ENCODE peak calls at places on chromosome 21, in seven cellular contexts. K is stomach, X is Peyer's patch, I is adrenal gland, T is ovary, V is H1, L is NB4. C is an unnamed sample.

GRCh38 chr21:41868062-41868710 is 11.0 kb downstream of the PRDM15 start:
- DNase-seq in T (no peak), I (no peak), X (no peak), V (no peak), L (no peak), K (no peak), C (no peak)

GRCh38 chr21:39674794-39675193 is 62.1 kb downstream of the B3GALT5 start:
- DNase-seq in X (peak), K (no peak), I (no peak), V (no peak), L (no peak), T (no peak), C (no peak)

GRCh38 chr21:14058566-14058965 is 152.2 kb downstream of the LIPI start:
- DNase-seq in K (no peak), L (no peak), V (no peak), X (no peak), T (no peak), I (no peak), C (no peak)

GRCh38 chr21:42155045-42155855 is 63.7 kb upstream of the ABCG1 start:
- DNase-seq in T (no peak), V (no peak), X (peak), K (no peak), I (no peak), L (no peak), C (no peak)

GRCh38 chr21:39588884-39589283 is 23.9 kb upstream of the B3GALT5 start:
- DNase-seq in V (no peak), T (no peak), I (no peak), L (no peak), K (no peak), X (no peak), C (no peak)

GRCh38 chr21:17491716-17492414 is 21.0 kb upstream of the CXADR start:
- DNase-seq in L (peak), I (peak), K (no peak), T (no peak), V (no peak), X (no peak), C (peak)

GRCh38 chr21:16709866-16710550 is 802.8 kb upstream of the CXADR start:
- DNase-seq in X (no peak), T (peak), I (peak), L (no peak), K (no peak), V (no peak), C (no peak)

GRCh38 chr21:16496594-16496993 is 766.8 kb downstream of the USP25 start:
- DNase-seq in L (no peak), T (no peak), K (no peak), I (no peak), V (no peak), X (no peak), C (no peak)

GRCh38 chr21:37866027-37866426 is 50.2 kb downstream of the KCNJ6 start:
- DNase-seq in L (peak), V (no peak), T (no peak), X (no peak), K (no peak), I (peak), C (no peak)

GRCh38 chr21:33021667-33022066 is 4.1 kb upstream of the OLIG2 start:
- DNase-seq in V (no peak), T (no peak), X (no peak), I (no peak), L (no peak), K (no peak), C (no peak)

GRCh38 chr21:19109694-19110093 is 706.1 kb upstream of the TMPRSS15 start:
- DNase-seq in I (no peak), T (no peak), X (no peak), K (no peak), V (no peak), L (no peak), C (no peak)

GRCh38 chr21:37982496-37983318 is 66.5 kb upstream of the KCNJ6 start:
- DNase-seq in I (no peak), V (no peak), K (no peak), L (no peak), X (no peak), T (no peak), C (no peak)

GRCh38 chr21:24280591-24280990 is 1326.7 kb downstream of the MRPL39 start:
- DNase-seq in X (no peak), I (no peak), K (no peak), L (no peak), T (no peak), V (no peak), C (no peak)

GRCh38 chr21:41601573-41602371 is 93.8 kb upstream of the TMPRSS2 start:
- DNase-seq in K (peak), I (no peak), T (no peak), V (no peak), L (no peak), X (peak), C (no peak)

GRCh38 chr21:33588485-33589335 is at the start of gene DONSON:
- DNase-seq in T (peak), X (peak), K (peak), L (peak), V (no peak), I (peak), C (peak)

GRCh38 chr21:42381347-42381984 is 14.4 kb downstream of the TMPRSS3 start:
- DNase-seq in K (peak), V (no peak), T (no peak), X (peak), I (peak), L (peak), C (peak)

GRCh38 chr21:25903599-25903998 is 168.8 kb downstream of the GABPA start:
- DNase-seq in I (no peak), K (no peak), X (no peak), V (no peak), L (peak), T (no peak), C (no peak)
- TF ChIP-seq POLR2A in I (no peak), K (no peak), X (no peak), V (no peak), L (no peak), T (no peak), C (no peak)

GRCh38 chr21:34844924-34845238 is 176.1 kb downstream of the CLIC6 start:
- DNase-seq in L (no peak), K (no peak), V (no peak), X (no peak), T (no peak), I (no peak), C (no peak)

GRCh38 chr21:34844033-34844923 is 175.5 kb downstream of the CLIC6 start:
- DNase-seq in T (no peak), I (peak), V (no peak), K (peak), L (no peak), X (peak), C (no peak)

GRCh38 chr21:34846214-34846575 is 177.4 kb downstream of the CLIC6 start:
- DNase-seq in T (no peak), X (no peak), K (no peak), L (no peak), I (no peak), V (no peak), C (no peak)

GRCh38 chr21:34845521-34846213 is 176.9 kb downstream of the CLIC6 start:
- DNase-seq in T (no peak), V (no peak), X (no peak), I (no peak), L (peak), K (peak), C (peak)

GRCh38 chr21:34846601-34847112 is 177.9 kb downstream of the CLIC6 start:
- DNase-seq in I (no peak), X (no peak), K (no peak), V (no peak), L (no peak), T (no peak), C (no peak)
- TF ChIP-seq POLR2A in I (no peak), X (no peak), K (no peak), V (no peak), L (no peak), T (no peak), C (no peak)

GRCh38 chr21:44874240-44874496 is 678 bp upstream of the PTTG1IP start:
- DNase-seq in T (no peak), I (no peak), K (no peak), X (no peak), L (no peak), V (no peak), C (no peak)

GRCh38 chr21:44872568-44873355 is 728 bp downstream of the PTTG1IP start:
- DNase-seq in X (peak), L (peak), I (peak), K (peak), T (peak), V (no peak), C (no peak)

GRCh38 chr21:44875341-44875740 is 1.9 kb upstream of the PTTG1IP start:
- DNase-seq in I (peak), X (no peak), L (peak), K (no peak), V (no peak), T (no peak), C (no peak)

GRCh38 chr21:44873356-44874239 is at the start of gene PTTG1IP:
- DNase-seq in V (peak), L (peak), K (peak), T (peak), I (peak), X (peak), C (peak)

DNA sequence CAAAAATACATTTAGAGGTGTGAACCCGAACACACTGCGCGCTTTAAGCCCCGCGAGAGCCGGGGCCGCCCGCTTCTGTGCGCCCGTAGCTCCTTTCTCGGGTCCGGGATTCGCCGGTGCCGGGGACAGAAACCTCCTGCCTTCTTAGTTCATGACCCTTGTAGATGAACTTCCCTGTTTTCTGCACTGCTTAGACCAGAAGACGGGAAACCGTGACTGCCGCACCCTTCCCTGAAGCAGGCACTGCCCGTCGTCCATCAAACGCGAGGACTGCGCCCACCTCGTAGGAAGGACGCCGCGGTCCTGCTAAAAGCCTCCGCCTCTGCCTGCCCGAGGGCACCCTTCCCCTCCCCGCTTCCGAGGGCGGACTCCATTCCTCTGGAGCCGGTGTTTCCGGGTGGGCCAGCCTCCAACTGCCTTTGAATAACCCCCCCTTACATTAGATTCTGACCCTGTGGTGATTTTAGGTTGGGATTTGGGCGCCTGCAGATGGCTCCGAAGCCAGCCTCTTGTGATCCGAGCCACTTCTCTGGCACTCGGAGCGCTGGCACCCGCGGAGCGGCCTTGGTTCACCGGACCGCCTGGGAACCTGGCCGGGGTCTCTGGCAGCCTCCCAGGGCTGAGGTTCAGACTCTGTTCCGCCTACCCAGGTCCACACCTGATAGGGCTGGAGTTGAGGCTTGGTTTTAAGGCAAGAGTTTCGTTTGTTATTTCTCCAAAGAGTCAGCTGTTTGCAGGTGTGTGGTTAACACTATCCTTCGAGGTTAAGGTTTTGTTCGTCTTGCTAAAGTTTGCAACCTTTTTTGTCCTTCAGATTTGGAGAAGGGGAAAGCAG is 1.2 kb upstream of the PTTG1IP start:
- DNase-seq in K (peak), V (no peak), X (peak), L (peak), T (peak), I (peak), C (no peak)
- TF ChIP-seq POLR2A in K (no peak), V (no peak), X (peak), L (no peak), T (no peak), I (no peak), C (no peak)

DNA sequence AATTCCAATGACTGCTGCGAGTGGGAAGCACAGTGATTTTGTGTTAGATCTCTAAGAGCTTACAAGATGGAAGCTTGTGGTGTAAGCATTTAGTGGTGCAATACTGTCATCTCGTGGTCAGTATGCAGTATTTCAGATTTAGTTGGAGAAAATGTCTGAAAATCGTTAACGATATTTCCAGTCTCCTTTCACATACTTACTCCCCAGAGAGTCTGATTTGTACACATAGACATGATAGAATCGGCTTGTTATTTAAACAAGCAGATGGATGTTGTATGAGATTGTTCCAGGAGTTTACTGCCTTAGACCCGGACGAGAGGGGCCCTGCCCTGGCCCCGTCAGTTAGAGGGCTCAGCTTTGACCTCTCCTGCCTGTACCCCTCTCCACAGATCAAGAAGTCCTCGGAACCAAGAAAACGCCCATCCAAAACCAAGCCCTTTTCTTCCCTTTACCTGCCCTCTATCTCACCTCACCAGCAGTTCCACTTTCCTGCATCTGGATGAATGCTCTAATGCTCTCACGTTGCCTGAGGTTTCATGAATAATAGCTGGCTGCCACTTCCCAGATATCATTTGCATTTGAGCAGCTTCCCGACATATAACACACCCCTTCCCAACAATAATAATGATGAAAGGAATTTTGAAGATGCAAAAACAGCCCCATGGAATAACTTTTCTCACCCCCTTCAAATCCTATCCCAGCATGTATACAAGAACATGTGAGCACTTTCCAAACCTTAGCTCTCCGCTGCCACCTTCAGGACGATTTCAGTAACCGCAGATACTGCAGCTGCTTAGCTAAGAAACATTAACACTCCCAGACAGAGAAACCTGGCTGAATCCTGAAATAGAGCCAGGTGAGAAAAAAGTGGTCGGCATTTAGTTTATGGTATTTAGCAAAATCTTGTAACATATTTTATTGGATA is 247.3 kb downstream of the LTN1 start:
- DNase-seq in X (peak), V (peak), T (peak), K (peak), I (peak), L (peak), C (peak)
- TF ChIP-seq POLR2A in X (no peak), V (no peak), T (no peak), K (no peak), I (no peak), L (no peak), C (no peak)

DNA sequence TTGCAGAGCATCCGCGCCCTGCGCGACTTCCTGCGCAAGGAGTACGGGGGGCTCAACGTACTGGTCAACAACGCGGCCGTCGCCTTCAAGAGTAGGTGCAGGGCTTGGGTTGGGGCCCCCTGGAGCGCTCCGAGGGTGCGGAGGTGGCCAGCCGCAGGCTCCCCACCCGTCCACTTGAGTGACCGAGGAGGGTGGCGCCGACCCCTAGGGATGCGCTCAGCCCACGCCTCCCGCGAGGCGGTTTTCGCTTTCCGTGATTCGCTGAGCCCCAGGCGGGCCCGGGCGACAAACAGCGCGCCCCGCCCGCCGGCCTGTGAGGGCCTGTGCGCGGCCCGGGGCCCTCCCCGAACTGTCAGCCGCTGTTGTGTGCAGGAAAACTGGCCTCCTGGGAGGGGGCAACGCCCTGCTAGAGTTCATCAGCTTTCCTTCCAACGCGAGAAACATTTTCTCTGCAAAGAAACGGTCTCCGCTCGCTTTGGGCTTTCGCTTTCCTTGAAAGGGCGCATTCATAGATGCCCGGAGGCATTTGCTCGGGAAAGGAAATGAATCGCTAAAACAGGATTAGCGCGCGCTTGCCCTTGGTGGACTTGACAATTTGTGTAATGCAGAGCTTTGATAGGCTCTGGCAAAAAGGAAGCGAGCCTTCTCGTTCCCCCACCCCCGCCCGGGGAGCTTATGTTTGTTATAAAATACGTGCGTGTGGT is 664 bp downstream of the CBR3 start:
- DNase-seq in V (no peak), I (peak), X (peak), L (peak), T (peak), K (peak), C (peak)
- TF ChIP-seq POLR2A in V (no peak), I (no peak), X (no peak), L (no peak), T (peak), K (no peak), C (peak)

GRCh38 chr21:46509760-46510159 is 51.1 kb downstream of the DIP2A start:
- DNase-seq in V (no peak), I (peak), T (no peak), K (peak), L (no peak), X (peak), C (no peak)

GRCh38 chr21:46517361-46517760 is 58.7 kb downstream of the DIP2A start:
- DNase-seq in T (no peak), X (no peak), L (no peak), I (peak), K (peak), V (no peak), C (no peak)

GRCh38 chr21:46516068-46516467 is 57.4 kb downstream of the DIP2A start:
- DNase-seq in L (no peak), I (no peak), T (no peak), X (no peak), K (no peak), V (no peak), C (no peak)

GRCh38 chr21:46518983-46519583 is 60.4 kb downstream of the DIP2A start:
- DNase-seq in V (no peak), L (no peak), K (no peak), X (no peak), I (no peak), T (no peak), C (no peak)

GRCh38 chr21:46515109-46515508 is 56.4 kb downstream of the DIP2A start:
- DNase-seq in X (no peak), L (peak), V (no peak), T (peak), K (peak), I (peak), C (no peak)
- TF ChIP-seq POLR2A in X (no peak), L (no peak), V (no peak), T (no peak), K (no peak), I (no peak), C (no peak)

DNA sequence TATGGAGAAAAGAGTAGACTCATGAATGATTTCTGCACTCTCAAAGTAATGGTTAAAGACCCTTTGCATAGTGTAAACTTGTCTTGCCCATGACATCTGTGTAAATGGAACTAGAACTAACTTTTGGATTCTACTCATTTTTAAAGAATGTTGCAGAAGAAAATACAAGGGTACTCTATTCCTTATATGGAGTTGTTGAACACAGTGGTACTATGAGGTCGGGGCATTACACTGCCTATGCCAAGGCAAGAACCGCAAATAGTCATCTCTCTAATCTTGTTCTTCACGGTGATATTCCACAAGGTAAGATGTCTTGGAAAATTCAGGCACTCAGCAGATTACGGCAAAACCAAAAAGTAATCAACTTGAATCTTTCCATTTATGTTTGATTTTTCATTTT is 19.8 kb downstream of the CCT8 start:
- DNase-seq in L (no peak), T (no peak), X (no peak), V (no peak), K (no peak), I (no peak), C (no peak)
- TF ChIP-seq POLR2A in L (no peak), T (no peak), X (no peak), V (no peak), K (no peak), I (no peak), C (no peak)

DNA sequence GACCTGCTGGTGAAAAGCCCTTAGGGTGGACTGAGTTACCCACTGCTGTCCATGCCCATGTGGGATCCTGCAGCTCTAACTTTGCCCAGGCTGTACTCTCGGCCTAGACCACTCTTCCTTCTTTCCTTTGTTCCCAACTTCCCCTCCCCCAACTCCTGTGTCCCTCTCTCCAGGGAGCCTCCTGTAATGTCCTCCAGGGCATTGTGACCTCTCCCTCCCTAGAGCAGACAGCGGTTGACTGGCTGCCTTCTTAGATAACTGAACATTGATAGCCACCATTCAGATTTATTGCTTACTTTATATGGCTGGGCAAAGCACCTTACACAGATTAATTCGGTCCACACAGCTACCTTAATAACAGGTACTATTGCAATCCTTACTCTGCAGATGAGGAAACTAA is 5.0 kb downstream of the RUNX1 start:
- DNase-seq in L (no peak), K (no peak), V (no peak), I (no peak), X (no peak), T (no peak), C (no peak)
- TF ChIP-seq POLR2A in L (no peak), K (no peak), V (no peak), I (no peak), X (no peak), T (no peak), C (no peak)